ENCODE peak calls at places on chromosomes 12 and 14, in ten cellular contexts. D, M, L, H, R, V, X, F, S and P are unnamed samples.

GRCh38 chr14:68975667-68976066 is 3.4 kb downstream of the ACTN1 start:
- DNase-seq in M (no peak), H (no peak), S (no peak), X (no peak), D (no peak), R (no peak), V (no peak), L (no peak), F (peak), P (no peak)

GRCh38 chr12:3988519-3989217 is 115.5 kb upstream of the PARP11 start:
- DNase-seq in S (no peak), F (no peak), L (no peak), X (no peak), R (no peak), H (no peak), V (no peak), D (no peak), M (no peak), P (no peak)

GRCh38 chr12:128091931-128092330 is 175.0 kb upstream of the TMEM132C start:
- DNase-seq in S (no peak), R (no peak), L (no peak), V (no peak), D (no peak), H (no peak), F (no peak), X (no peak), M (no peak), P (no peak)

GRCh38 chr12:64059685-64060084 is 162.4 kb downstream of the KICS2 start:
- DNase-seq in L (no peak), S (no peak), R (peak), X (no peak), H (no peak), F (no peak), D (no peak), V (no peak), M (no peak), P (no peak)

GRCh38 chr12:1373887-1374286 is 220.5 kb downstream of the FBXL14 start:
- DNase-seq in M (no peak), L (no peak), H (no peak), S (no peak), F (peak), D (no peak), X (peak), R (no peak), V (no peak), P (no peak)

GRCh38 chr12:52063081-52063985 is 6.4 kb upstream of the ATG101 start:
- DNase-seq in S (no peak), R (no peak), L (no peak), D (no peak), H (no peak), X (no peak), F (no peak), M (no peak), V (no peak), P (no peak)

GRCh38 chr14:95244587-95244986 is 75.1 kb downstream of the CLMN start:
- DNase-seq in F (no peak), M (no peak), V (no peak), S (no peak), D (no peak), L (no peak), X (no peak), H (no peak), R (no peak), P (no peak)

GRCh38 chr12:131505561-131505960 is 205.3 kb upstream of the SFSWAP start:
- DNase-seq in H (no peak), R (no peak), D (no peak), M (no peak), L (no peak), V (no peak), F (no peak), S (no peak), X (no peak), P (no peak)

GRCh38 chr14:56351861-56352260 is 227.7 kb upstream of the TMEM260 start:
- DNase-seq in L (no peak), M (peak), D (no peak), R (no peak), X (no peak), H (no peak), S (no peak), F (peak), V (no peak), P (peak)

GRCh38 chr12:8922544-8922943 is 8.2 kb downstream of the PHC1 start:
- DNase-seq in M (peak), R (no peak), S (no peak), F (no peak), X (no peak), D (no peak), V (no peak), H (no peak), L (no peak), P (no peak)

GRCh38 chr12:94148841-94149780 is 734 bp downstream of the PLXNC1 start:
- DNase-seq in F (no peak), X (no peak), L (peak), R (peak), H (no peak), D (peak), V (peak), M (peak), S (peak), P (no peak)

GRCh38 chr12:120286768-120287490 is 4.8 kb downstream of the RNU4-2 start:
- DNase-seq in L (no peak), V (no peak), F (no peak), H (no peak), R (no peak), S (no peak), M (peak), D (no peak), X (no peak), P (no peak)

GRCh38 chr12:97386133-97386581 is 76.4 kb upstream of the RMST start:
- DNase-seq in M (peak), D (no peak), V (no peak), L (no peak), S (peak), R (peak), X (no peak), F (no peak), H (no peak), P (no peak)

GRCh38 chr12:125105600-125105999 is 40.4 kb downstream of the AACS start:
- DNase-seq in V (no peak), R (no peak), D (no peak), M (no peak), X (no peak), F (no peak), L (no peak), H (no peak), S (peak), P (no peak)

GRCh38 chr12:94266796-94267529 is 118.6 kb downstream of the PLXNC1 start:
- DNase-seq in S (no peak), V (no peak), H (no peak), D (no peak), F (peak), M (no peak), L (no peak), R (no peak), X (peak), P (no peak)

GRCh38 chr12:124456652-124457152 is 110.7 kb downstream of the NCOR2 start:
- DNase-seq in L (peak), S (no peak), R (no peak), V (no peak), D (peak), X (no peak), F (no peak), H (no peak), M (no peak), P (no peak)

GRCh38 chr12:58917699-58918334 is 2.5 kb downstream of the LRIG3 start:
- DNase-seq in M (no peak), X (no peak), D (no peak), S (peak), F (no peak), H (no peak), L (no peak), R (peak), V (no peak), P (no peak)

GRCh38 chr12:116662612-116663144 is 75.2 kb downstream of the SPRING1 start:
- DNase-seq in X (no peak), D (no peak), S (peak), L (no peak), M (peak), H (no peak), F (peak), V (no peak), R (peak), P (no peak)

GRCh38 chr12:120381752-120382419 is 12.9 kb upstream of the MSI1 start:
- DNase-seq in D (no peak), H (no peak), X (no peak), M (no peak), S (no peak), F (peak), R (no peak), V (no peak), L (no peak), P (no peak)

GRCh38 chr14:63039800-63040380 is 5.4 kb downstream of the KCNH5 start:
- DNase-seq in S (peak), D (no peak), H (no peak), V (peak), L (no peak), R (no peak), F (peak), M (peak), X (peak), P (peak)

GRCh38 chr12:24768415-24768814 is 180.5 kb downstream of the BCAT1 start:
- DNase-seq in V (no peak), F (no peak), X (no peak), R (no peak), H (no peak), M (no peak), D (no peak), L (no peak), S (no peak), P (no peak)

GRCh38 chr12:3004655-3005565 is 45.7 kb downstream of the TEAD4 start:
- DNase-seq in M (peak), D (no peak), H (no peak), R (peak), X (no peak), V (peak), L (no peak), S (no peak), F (no peak), P (no peak)